ENCODE peak calls at places on chromosomes 6 and 20, in six cellular contexts. One of them, this sample, is unnamed.

GRCh38 chr20:57135875-57136274 is 130.6 kb downstream of the BMP7 start:
- DNase-seq in SK-MEL-5: no peak
- DNase-seq in endothelial cell of umbilical vein: no peak
- DNase-seq in foreskin fibroblast: no peak
- DNase-seq in CD8-positive, alpha-beta T cell: no peak
- DNase-seq in EL: no peak
- DNase-seq in this sample: no peak

GRCh38 chr6:154071236-154071635 is 32.2 kb downstream of the OPRM1 start:
- DNase-seq in endothelial cell of umbilical vein: no peak
- DNase-seq in EL: no peak
- DNase-seq in CD8-positive, alpha-beta T cell: no peak
- DNase-seq in foreskin fibroblast: no peak
- DNase-seq in SK-MEL-5: no peak
- DNase-seq in this sample: no peak

GRCh38 chr6:13331516-13332348 is 3.4 kb upstream of the TBC1D7 start:
- DNase-seq in SK-MEL-5: peak; percentile 74
- DNase-seq in EL: peak; percentile 29
- DNase-seq in CD8-positive, alpha-beta T cell: no peak
- DNase-seq in foreskin fibroblast: no peak
- DNase-seq in endothelial cell of umbilical vein: peak; percentile 57
- DNase-seq in this sample: no peak

GRCh38 chr20:5078399-5078958 is 41.3 kb downstream of the PCNA start:
- DNase-seq in endothelial cell of umbilical vein: peak; percentile 72
- DNase-seq in SK-MEL-5: peak; percentile 73
- DNase-seq in CD8-positive, alpha-beta T cell: peak; percentile 69
- DNase-seq in foreskin fibroblast: no peak
- DNase-seq in EL: peak; percentile 12
- DNase-seq in this sample: peak; percentile 48

GRCh38 chr20:63896136-63896890 is 1.4 kb downstream of the DNAJC5 start:
- DNase-seq in foreskin fibroblast: no peak
- DNase-seq in CD8-positive, alpha-beta T cell: no peak
- DNase-seq in endothelial cell of umbilical vein: peak; percentile 45
- DNase-seq in SK-MEL-5: no peak
- DNase-seq in EL: peak; percentile 34
- DNase-seq in this sample: peak; percentile 12

GRCh38 chr6:7052441-7052936 is 55.3 kb upstream of the RREB1 start:
- DNase-seq in CD8-positive, alpha-beta T cell: no peak
- DNase-seq in EL: peak; percentile 49
- DNase-seq in SK-MEL-5: no peak
- DNase-seq in foreskin fibroblast: no peak
- DNase-seq in endothelial cell of umbilical vein: no peak
- DNase-seq in this sample: peak; percentile 12

GRCh38 chr20:46406986-46407670 is 713 bp upstream of the ELMO2 start:
- DNase-seq in foreskin fibroblast: peak; percentile 19
- DNase-seq in endothelial cell of umbilical vein: no peak
- DNase-seq in EL: no peak
- DNase-seq in CD8-positive, alpha-beta T cell: peak; percentile 68
- DNase-seq in SK-MEL-5: no peak
- DNase-seq in this sample: peak; percentile 76

GRCh38 chr20:43586641-43587040 is 4.1 kb upstream of the IFT52 start:
- DNase-seq in CD8-positive, alpha-beta T cell: no peak
- DNase-seq in EL: no peak
- DNase-seq in foreskin fibroblast: no peak
- DNase-seq in endothelial cell of umbilical vein: no peak
- DNase-seq in SK-MEL-5: no peak
- DNase-seq in this sample: no peak

GRCh38 chr20:44967207-44967807 is 995 bp downstream of the STK4 start:
- DNase-seq in EL: peak; percentile 51
- DNase-seq in CD8-positive, alpha-beta T cell: no peak
- DNase-seq in SK-MEL-5: no peak
- DNase-seq in foreskin fibroblast: no peak
- DNase-seq in endothelial cell of umbilical vein: peak; percentile 14
- DNase-seq in this sample: no peak

GRCh38 chr6:81925201-81925600 is 172.7 kb upstream of the TENT5A start:
- DNase-seq in foreskin fibroblast: no peak
- DNase-seq in CD8-positive, alpha-beta T cell: no peak
- DNase-seq in SK-MEL-5: no peak
- DNase-seq in EL: no peak
- DNase-seq in endothelial cell of umbilical vein: no peak
- DNase-seq in this sample: no peak

GRCh38 chr6:79427721-79428120 is 109.5 kb downstream of the LCA5 start:
- DNase-seq in CD8-positive, alpha-beta T cell: no peak
- DNase-seq in endothelial cell of umbilical vein: no peak
- DNase-seq in SK-MEL-5: no peak
- DNase-seq in EL: no peak
- DNase-seq in foreskin fibroblast: no peak
- DNase-seq in this sample: no peak

GRCh38 chr20:62087227-62087626 is 21.5 kb upstream of the TAF4 start:
- DNase-seq in foreskin fibroblast: no peak
- DNase-seq in SK-MEL-5: no peak
- DNase-seq in EL: no peak
- DNase-seq in endothelial cell of umbilical vein: no peak
- DNase-seq in CD8-positive, alpha-beta T cell: no peak
- DNase-seq in this sample: no peak

This sample was measured in T-helper 9 cell.